ENCODE peak calls at places on chromosomes 4 and X, in six cellular contexts. O, T, U, S, J and X are unnamed samples.

GRCh38 chrX:16711219-16712115 is 1.0 kb downstream of the CTPS2 start:
- DNase-seq in O (no peak), T (no peak), U (no peak), S (peak), J (no peak), X (no peak)

GRCh38 chrX:38102875-38103274 is 96.5 kb downstream of the SYTL5 start:
- DNase-seq in O (no peak), T (no peak), U (no peak), S (no peak), J (no peak), X (no peak)

GRCh38 chr4:78661923-78662521 is 110.5 kb downstream of the ANXA3 start:
- DNase-seq in O (no peak), T (peak), U (peak), S (no peak), J (no peak), X (peak)

GRCh38 chr4:76233967-76234678 is 17.4 kb upstream of the FAM47E start:
- DNase-seq in O (no peak), T (no peak), U (no peak), S (no peak), J (no peak), X (no peak)

GRCh38 chr4:29046166-29046565 is 1674.0 kb upstream of the PCDH7 start:
- DNase-seq in O (no peak), T (no peak), U (no peak), S (no peak), J (peak), X (no peak)

GRCh38 chr4:67581208-67581857 is 22.8 kb downstream of the STAP1 start:
- DNase-seq in O (no peak), T (no peak), U (no peak), S (no peak), J (no peak), X (no peak)

GRCh38 chr4:20735931-20736330 is 35.7 kb downstream of the PACRGL start:
- DNase-seq in O (no peak), T (no peak), U (no peak), S (no peak), J (no peak), X (no peak)

GRCh38 chr4:177163532-177163931 is 146.1 kb upstream of the NEIL3 start:
- DNase-seq in O (no peak), T (no peak), U (no peak), S (no peak), J (no peak), X (no peak)

GRCh38 chr4:88035292-88035691 is 27.9 kb downstream of the PKD2 start:
- DNase-seq in O (no peak), T (no peak), U (no peak), S (no peak), J (no peak), X (no peak)

GRCh38 chrX:128634754-128635153 is 582.6 kb upstream of the ACTRT1 start:
- DNase-seq in O (no peak), T (no peak), U (no peak), S (no peak), J (no peak), X (no peak)

GRCh38 chr4:2954358-2955185 is 8.6 kb downstream of the NOP14 start:
- DNase-seq in O (no peak), T (no peak), U (no peak), S (no peak), J (no peak), X (no peak)